ENCODE peak calls at places on chromosomes 3 and 15, in five cellular contexts. M is Karpas-422; F is skeletal muscle cell; E is activated naive CD4-positive, alpha-beta T cell; A is endothelial cell of umbilical vein. I is an unnamed sample.

GRCh38 chr15:35290301-35290721 is 205.2 kb upstream of the NANOGP8 start:
- DNase-seq in M (no peak), F (no peak), E (no peak), A (no peak), I (no peak)

GRCh38 chr3:63817209-63817608 is 1.9 kb upstream of the C3orf49 start:
- DNase-seq in M (no peak), F (no peak), E (no peak), A (no peak), I (no peak)

GRCh38 chr3:50340404-50341329 is at the start of gene RASSF1:
- DNase-seq in M (peak), F (no peak), E (no peak), A (no peak), I (peak)

GRCh38 chr3:36988336-36988735 is 4.6 kb downstream of the EPM2AIP1 start:
- DNase-seq in M (no peak), F (no peak), E (no peak), A (peak), I (peak)

GRCh38 chr3:181512787-181513186 is 198.9 kb upstream of the SOX2 start:
- DNase-seq in M (no peak), F (no peak), E (no peak), A (no peak), I (no peak)

GRCh38 chr3:127170794-127171193 is 22.1 kb upstream of the PRR23E start:
- DNase-seq in M (no peak), F (peak), E (no peak), A (no peak), I (no peak)

GRCh38 chr3:50415813-50416212 is 56.5 kb upstream of the TMEM115 start:
- DNase-seq in M (no peak), F (no peak), E (no peak), A (no peak), I (no peak)

GRCh38 chr3:118882353-118882947 is 152.2 kb downstream of the IGSF11 start:
- DNase-seq in M (peak), F (peak), E (no peak), A (peak), I (peak)

GRCh38 chr15:101625980-101626379 is 26.2 kb downstream of the TM2D3 start:
- DNase-seq in M (no peak), F (no peak), E (no peak), A (no peak), I (no peak)

I was measured in dermis blood vessel endothelial cell.